ENCODE peak calls at places on chromosomes 13 and 19, in five cellular contexts. One of them, this sample, is unnamed.

GRCh38 chr13:112119192-112120030 is 52.5 kb downstream of the SOX1 start:
- DNase-seq in NCI-H524: no peak
- DNase-seq in stromal cell of bone marrow: no peak
- DNase-seq in left lung: no peak
- DNase-seq in NCI-H446: no peak
- DNase-seq in this sample: no peak

GRCh38 chr19:2888739-2889224 is 11.9 kb upstream of the ZNF57 start:
- DNase-seq in NCI-H524: no peak
- DNase-seq in stromal cell of bone marrow: no peak
- DNase-seq in left lung: peak; percentile 80
- DNase-seq in NCI-H446: no peak
- DNase-seq in this sample: no peak

GRCh38 chr19:28012361-28012760 is 1200.6 kb downstream of the UQCRFS1 start:
- DNase-seq in NCI-H524: no peak
- DNase-seq in stromal cell of bone marrow: no peak
- DNase-seq in left lung: no peak
- DNase-seq in NCI-H446: no peak
- DNase-seq in this sample: no peak

GRCh38 chr13:90447735-90448103 is 899.8 kb upstream of the MIR17HG start:
- DNase-seq in NCI-H524: no peak
- DNase-seq in stromal cell of bone marrow: peak; percentile 6
- DNase-seq in left lung: no peak
- DNase-seq in NCI-H446: no peak
- DNase-seq in this sample: no peak

GRCh38 chr19:46608581-46609345 is 7.6 kb downstream of the CALM3 start:
- DNase-seq in NCI-H524: no peak
- DNase-seq in stromal cell of bone marrow: no peak
- DNase-seq in left lung: no peak
- DNase-seq in NCI-H446: no peak
- DNase-seq in this sample: peak; percentile 47

GRCh38 chr19:489418-490196 is 6.7 kb upstream of the MADCAM1 start:
- DNase-seq in NCI-H524: no peak
- DNase-seq in stromal cell of bone marrow: peak; percentile 19
- DNase-seq in left lung: no peak
- DNase-seq in NCI-H446: no peak
- DNase-seq in this sample: peak; percentile 85

GRCh38 chr19:51311388-51312257 is at the start of gene IGLON5:
- DNase-seq in NCI-H524: no peak
- DNase-seq in stromal cell of bone marrow: no peak
- DNase-seq in left lung: peak; percentile 59
- DNase-seq in NCI-H446: no peak
- DNase-seq in this sample: no peak

GRCh38 chr13:109880371-109881346 is 94.3 kb upstream of the IRS2 start:
- DNase-seq in NCI-H524: no peak
- DNase-seq in stromal cell of bone marrow: no peak
- DNase-seq in left lung: no peak
- DNase-seq in NCI-H446: no peak
- DNase-seq in this sample: no peak

GRCh38 chr13:47216176-47216822 is 319.4 kb upstream of the HTR2A start:
- DNase-seq in NCI-H524: no peak
- DNase-seq in stromal cell of bone marrow: no peak
- DNase-seq in left lung: no peak
- DNase-seq in NCI-H446: no peak
- DNase-seq in this sample: no peak

GRCh38 chr19:50565984-50566903 is 2.0 kb downstream of the LRRC4B start:
- DNase-seq in NCI-H524: no peak
- DNase-seq in stromal cell of bone marrow: no peak
- DNase-seq in left lung: peak; percentile 59
- DNase-seq in NCI-H446: no peak
- DNase-seq in this sample: no peak

GRCh38 chr13:113437408-113438010 is 15.8 kb downstream of the ADPRHL1 start:
- DNase-seq in NCI-H524: no peak
- DNase-seq in stromal cell of bone marrow: no peak
- DNase-seq in left lung: no peak
- DNase-seq in NCI-H446: no peak
- DNase-seq in this sample: peak; percentile 23

GRCh38 chr13:108345016-108345415 is 75.5 kb downstream of the TNFSF13B start:
- DNase-seq in NCI-H524: no peak
- DNase-seq in stromal cell of bone marrow: no peak
- DNase-seq in left lung: peak; percentile 28
- DNase-seq in NCI-H446: no peak
- DNase-seq in this sample: no peak

GRCh38 chr13:44273216-44273615 is 100.4 kb upstream of the SERP2 start:
- DNase-seq in NCI-H524: no peak
- DNase-seq in stromal cell of bone marrow: no peak
- DNase-seq in left lung: no peak
- DNase-seq in NCI-H446: no peak
- DNase-seq in this sample: no peak

GRCh38 chr13:94195715-94196114 is 283.8 kb downstream of the DCT start:
- DNase-seq in NCI-H524: no peak
- DNase-seq in stromal cell of bone marrow: peak; percentile 29
- DNase-seq in left lung: no peak
- DNase-seq in NCI-H446: no peak
- DNase-seq in this sample: no peak

GRCh38 chr19:6271251-6271650 is 8.5 kb downstream of the MLLT1 start:
- DNase-seq in NCI-H524: no peak
- DNase-seq in stromal cell of bone marrow: no peak
- DNase-seq in left lung: no peak
- DNase-seq in NCI-H446: no peak
- DNase-seq in this sample: no peak

GRCh38 chr19:38880882-38881609 is 3.0 kb upstream of the RINL start:
- DNase-seq in NCI-H524: no peak
- DNase-seq in stromal cell of bone marrow: no peak
- DNase-seq in left lung: peak; percentile 43
- DNase-seq in NCI-H446: no peak
- DNase-seq in this sample: no peak

GRCh38 chr13:34019870-34020269 is 201.9 kb downstream of the RFC3 start:
- DNase-seq in NCI-H524: no peak
- DNase-seq in stromal cell of bone marrow: no peak
- DNase-seq in left lung: no peak
- DNase-seq in NCI-H446: no peak
- DNase-seq in this sample: no peak

GRCh38 chr19:1161716-1162115 is 12.4 kb downstream of the SBNO2 start:
- DNase-seq in NCI-H524: no peak
- DNase-seq in stromal cell of bone marrow: no peak
- DNase-seq in left lung: peak; percentile 81
- DNase-seq in NCI-H446: no peak
- DNase-seq in this sample: no peak

GRCh38 chr19:47514869-47515588 is at the start of gene NAPA:
- DNase-seq in NCI-H524: peak; percentile 100
- DNase-seq in stromal cell of bone marrow: peak; percentile 100
- DNase-seq in left lung: peak; percentile 100
- DNase-seq in NCI-H446: peak; percentile 100
- DNase-seq in this sample: peak; percentile 100

GRCh38 chr13:113144255-113144629 is 14.2 kb upstream of the PROZ start:
- DNase-seq in NCI-H524: no peak
- DNase-seq in stromal cell of bone marrow: no peak
- DNase-seq in left lung: no peak
- DNase-seq in NCI-H446: no peak
- DNase-seq in this sample: no peak